ENCODE peak calls at places on chromosomes 6 and 20, in six cellular contexts. R is K562, Y is cardiac muscle cell, U is thyroid gland, V is upper lobe of right lung, X is prostate gland. T is an unnamed sample.

GRCh38 chr6:26129656-26130055 is 42.4 kb downstream of the HFE start:
- DNase-seq in R (no peak), Y (no peak), U (no peak), V (no peak), X (no peak), T (no peak)

GRCh38 chr6:54426995-54427394 is 118.8 kb downstream of the TINAG start:
- DNase-seq in R (no peak), Y (no peak), U (peak; percentile 1), V (no peak), X (no peak), T (no peak)

GRCh38 chr6:52931351-52931750 is 21.9 kb upstream of the GSTA3 start:
- DNase-seq in R (no peak), Y (no peak), U (peak; percentile 64), V (no peak), X (no peak), T (no peak)

GRCh38 chr6:41159415-41160082 is 3.4 kb downstream of the TREM2 start:
- DNase-seq in R (no peak), Y (peak; percentile 52), U (no peak), V (no peak), X (no peak), T (no peak)

GRCh38 chr6:35247642-35248231 is 11.8 kb upstream of the ZNF76 start:
- DNase-seq in R (no peak), Y (no peak), U (no peak), V (no peak), X (no peak), T (no peak)

GRCh38 chr6:156727715-156728385 is 49.3 kb upstream of the ARID1B start:
- DNase-seq in R (no peak), Y (no peak), U (no peak), V (no peak), X (no peak), T (no peak)

GRCh38 chr20:37901280-37901666 is 1.7 kb upstream of the VSTM2L start:
- DNase-seq in R (peak; percentile 41), Y (no peak), U (no peak), V (no peak), X (no peak), T (no peak)

GRCh38 chr6:93416575-93417420 is 2.6 kb downstream of the EPHA7 start:
- DNase-seq in R (no peak), Y (peak; percentile 30), U (no peak), V (no peak), X (peak; percentile 16), T (peak; percentile 27)

GRCh38 chr6:35782424-35782823 is 1.6 kb downstream of the CLPSL1 start:
- DNase-seq in R (no peak), Y (no peak), U (no peak), V (peak; percentile 55), X (no peak), T (no peak)

GRCh38 chr6:29887819-29888581 is 54.3 kb upstream of the HLA-A start:
- DNase-seq in R (no peak), Y (peak; percentile 51), U (peak; percentile 89), V (peak; percentile 95), X (peak; percentile 42), T (peak; percentile 80)

GRCh38 chr6:157629220-157629619 is 193.8 kb upstream of the SNX9 start:
- DNase-seq in R (no peak), Y (peak; percentile 49), U (no peak), V (no peak), X (no peak), T (no peak)

GRCh38 chr20:33450867-33451266 is 7.3 kb upstream of the SNTA1 start:
- DNase-seq in R (no peak), Y (peak; percentile 37), U (no peak), V (no peak), X (no peak), T (no peak)

GRCh38 chr20:3797226-3797545 is 1.1 kb downstream of the CDC25B start:
- DNase-seq in R (no peak), Y (no peak), U (no peak), V (no peak), X (no peak), T (no peak)

GRCh38 chr20:50434653-50435396 is 75.4 kb upstream of the PTPN1 start:
- DNase-seq in R (no peak), Y (peak; percentile 88), U (no peak), V (no peak), X (no peak), T (no peak)

GRCh38 chr20:4041748-4042411 is 26.5 kb upstream of the RNF24 start:
- DNase-seq in R (peak; percentile 65), Y (peak; percentile 99), U (peak; percentile 38), V (peak; percentile 91), X (peak; percentile 97), T (peak; percentile 25)

GRCh38 chr6:42618686-42619085 is 54.9 kb downstream of the UBR2 start:
- DNase-seq in R (no peak), Y (peak; percentile 2), U (no peak), V (no peak), X (no peak), T (no peak)

GRCh38 chr6:38391909-38392614 is 247.7 kb downstream of the BTBD9 start:
- DNase-seq in R (no peak), Y (peak; percentile 22), U (no peak), V (no peak), X (no peak), T (no peak)
- H3K27ac ChIP-seq in R (no peak overlapping the region), Y (no peak overlapping the region), U (no peak overlapping the region), V (no peak overlapping the region), X (no peak overlapping the region), T (no peak overlapping the region)

GRCh38 chr6:168903638-168904345 is 349.9 kb downstream of the THBS2 start:
- DNase-seq in R (no peak), Y (no peak), U (no peak), V (no peak), X (no peak), T (no peak)
- H3K4me1 ChIP-seq in R (no peaks in the 10 kb centered on the region), Y (no peaks in the 10 kb centered on the region), U (no peaks in the 10 kb centered on the region), V (no peaks in the 10 kb centered on the region), X (no peaks in the 10 kb centered on the region), T (no peaks in the 10 kb centered on the region)

GRCh38 chr20:63782051-63782471 is 42.5 kb downstream of the SLC2A4RG start:
- DNase-seq in R (no peak), Y (no peak), U (no peak), V (no peak), X (no peak), T (no peak)
- TF ChIP-seq CTCF in R (peak; percentile 16), Y (no peak), U (no peak), V (no peak), X (no peak), T (no peak)

GRCh38 chr6:137401058-137401457 is 93.1 kb downstream of the OLIG3 start:
- DNase-seq in R (no peak), Y (no peak), U (no peak), V (no peak), X (no peak), T (no peak)
- H3K27ac ChIP-seq in R (no peak overlapping the region), Y (no peak overlapping the region), U (no peak overlapping the region), V (no peak overlapping the region), X (no peak overlapping the region), T (no peak overlapping the region)

GRCh38 chr6:31465718-31466117 is 32.2 kb upstream of the MICB start:
- DNase-seq in R (no peak), Y (no peak), U (no peak), V (no peak), X (no peak), T (no peak)

GRCh38 chr6:31466466-31466865 is 31.5 kb upstream of the MICB start:
- DNase-seq in R (no peak), Y (no peak), U (no peak), V (no peak), X (no peak), T (no peak)

GRCh38 chr6:31470801-31471200 is 27.1 kb upstream of the MICB start:
- DNase-seq in R (no peak), Y (no peak), U (no peak), V (no peak), X (no peak), T (no peak)

GRCh38 chr6:31467151-31467550 is 30.8 kb upstream of the MICB start:
- DNase-seq in R (no peak), Y (no peak), U (no peak), V (no peak), X (no peak), T (no peak)

DNA sequence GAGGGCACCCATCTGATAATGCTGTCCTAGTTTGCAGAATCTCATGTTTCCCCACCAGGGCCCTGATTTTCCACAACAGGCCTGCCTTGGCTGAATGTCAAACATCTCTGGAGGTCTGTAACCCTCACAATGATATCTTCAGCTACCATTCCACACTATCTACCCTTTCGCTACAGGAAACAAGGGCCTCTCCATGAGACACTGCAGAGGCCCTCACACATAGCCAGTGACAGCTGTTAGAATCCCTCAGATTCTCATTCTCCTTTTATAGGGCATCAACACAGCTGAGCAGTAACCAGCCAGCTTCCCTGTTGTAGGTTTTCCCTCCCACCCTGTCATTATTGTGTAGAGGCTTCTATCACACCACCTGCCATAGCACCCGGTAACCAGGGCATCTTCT is 29.6 kb upstream of the MICB start:
- DNase-seq in R (no peak), Y (peak; percentile 30), U (no peak), V (no peak), X (no peak), T (no peak)
- H3K4me1 ChIP-seq in R (no peaks in the 10 kb centered on the region), Y (no peaks in the 10 kb centered on the region), U (no peaks in the 10 kb centered on the region), V (peaks cover 19% of the 10 kb centered on the region), X (peaks cover 2% of the 10 kb centered on the region), T (peaks cover 22% of the 10 kb centered on the region)

GRCh38 chr6:163176097-163176496 is 238.4 kb upstream of the QKI start:
- DNase-seq in R (no peak), Y (no peak), U (no peak), V (no peak), X (no peak), T (no peak)
- TF ChIP-seq CTCF in R (no peak), Y (no peak), U (no peak), V (no peak), X (no peak), T (no peak)

DNA sequence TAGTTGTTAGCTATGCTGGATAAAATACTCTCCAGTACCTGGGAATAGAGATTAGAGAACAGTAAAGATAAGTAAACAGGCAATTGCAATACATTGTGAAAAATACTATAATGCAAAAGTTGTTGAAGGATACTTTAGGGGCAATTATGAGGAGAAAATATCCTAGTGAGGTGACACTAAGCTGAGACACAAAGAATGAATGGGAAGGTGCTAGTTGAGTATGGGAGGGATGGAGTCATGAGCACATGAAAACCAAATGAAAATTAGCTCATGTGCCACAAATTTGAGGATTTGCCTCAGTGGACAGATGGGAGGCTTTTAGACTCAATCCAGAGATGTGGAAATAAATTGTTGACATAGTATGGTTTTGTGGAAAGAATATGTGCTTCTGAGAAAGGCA is 370.5 kb upstream of the MMS22L start:
- DNase-seq in R (no peak), Y (no peak), U (no peak), V (no peak), X (no peak), T (no peak)
- H3K27ac ChIP-seq in R (no peak overlapping the region), Y (no peak overlapping the region), U (no peak overlapping the region), V (no peak overlapping the region), X (no peak overlapping the region), T (no peak overlapping the region)

T was measured in left ventricle myocardium inferior.